ENCODE peak calls at places on chromosomes 4 and X, in seven cellular contexts. I is H1, Y is K562, F is sigmoid colon, P is breast epithelium, L is transverse colon, K is endothelial cell of umbilical vein. M is an unnamed sample.

GRCh38 chr4:146407669-146408084 is 114.1 kb downstream of the SLC10A7 start:
- DNase-seq in Y (peak; percentile 66), K (peak; percentile 99), F (no peak), P (no peak), I (no peak), L (no peak), M (no peak)

GRCh38 chr4:2241003-2241402 is 918 bp downstream of the HAUS3 start:
- DNase-seq in Y (no peak), F (no peak), P (no peak), L (no peak), I (no peak), K (no peak), M (no peak)

GRCh38 chr4:15294202-15294601 is 133.6 kb upstream of the C1QTNF7 start:
- DNase-seq in F (no peak), I (no peak), L (no peak), Y (no peak), K (no peak), P (no peak), M (no peak)

GRCh38 chrX:111719426-111720210 is 38.6 kb downstream of the ALG13 start:
- DNase-seq in P (no peak), Y (no peak), L (no peak), I (no peak), F (no peak), K (peak; percentile 1), M (no peak)

GRCh38 chr4:2289311-2289954 is 27.5 kb upstream of the MXD4 start:
- DNase-seq in F (peak; percentile 55), L (no peak), P (no peak), I (no peak), K (no peak), Y (no peak), M (no peak)

GRCh38 chr4:1195109-1195671 is 22.8 kb upstream of the SPON2 start:
- DNase-seq in P (peak; percentile 13), Y (no peak), I (peak; percentile 41), K (no peak), F (peak; percentile 74), L (no peak), M (no peak)

GRCh38 chrX:119809185-119809666 is 17.8 kb upstream of the RPL39 start:
- DNase-seq in F (no peak), I (no peak), L (no peak), P (no peak), K (peak; percentile 5), Y (peak; percentile 76), M (no peak)

GRCh38 chrX:110407910-110408545 is 49.4 kb downstream of the RTL9 start:
- DNase-seq in L (peak; percentile 28), K (peak; percentile 29), I (peak; percentile 62), P (peak; percentile 27), F (no peak), Y (peak; percentile 63), M (no peak)

GRCh38 chrX:4572652-4573051 is 859.2 kb upstream of the PRKX start:
- DNase-seq in L (no peak), F (no peak), P (no peak), I (no peak), K (no peak), Y (no peak), M (no peak)

GRCh38 chr4:81164623-81165416 is 50.2 kb downstream of the PRKG2 start:
- DNase-seq in P (no peak), L (peak; percentile 43), K (no peak), Y (no peak), F (no peak), I (no peak), M (no peak)

GRCh38 chr4:179977378-179977777 is 2265.8 kb upstream of the TENM3 start:
- DNase-seq in K (no peak), Y (no peak), L (no peak), P (no peak), I (no peak), F (no peak), M (no peak)

GRCh38 chrX:132692526-132692925 is 203.7 kb upstream of the MBNL3 start:
- DNase-seq in I (no peak), P (no peak), L (no peak), K (no peak), Y (no peak), F (no peak), M (no peak)

GRCh38 chr4:30789219-30789671 is 69.1 kb downstream of the PCDH7 start:
- DNase-seq in F (no peak), K (peak; percentile 45), Y (no peak), I (no peak), L (no peak), P (no peak), M (no peak)

GRCh38 chr4:168815373-168816345 is 194.4 kb downstream of the CBR4 start:
- DNase-seq in I (no peak), K (peak; percentile 75), L (no peak), P (no peak), Y (no peak), F (peak; percentile 70), M (no peak)

GRCh38 chr4:150244600-150244999 is 166.4 kb downstream of the DCLK2 start:
- DNase-seq in L (no peak), F (no peak), Y (no peak), K (no peak), P (no peak), I (no peak), M (no peak)

GRCh38 chr4:167028976-167029375 is 205.3 kb downstream of the SPOCK3 start:
- DNase-seq in F (no peak), I (no peak), P (no peak), K (no peak), Y (no peak), L (no peak), M (no peak)

GRCh38 chr4:129358571-129358970 is 262.6 kb downstream of the C4orf33 start:
- DNase-seq in P (no peak), I (no peak), Y (no peak), K (peak; percentile 57), F (no peak), L (no peak), M (no peak)

GRCh38 chr4:107036602-107037151 is 564 bp upstream of the DKK2 start:
- DNase-seq in F (peak; percentile 60), Y (no peak), K (peak; percentile 6), P (no peak), I (no peak), L (no peak), M (no peak)

GRCh38 chrX:118596428-118596827 is 100.8 kb downstream of the DOCK11 start:
- DNase-seq in Y (no peak), K (no peak), F (no peak), L (no peak), P (no peak), I (no peak), M (no peak)
- H3K27ac ChIP-seq in Y (no peak overlapping the region), K (no peak overlapping the region), F (peak overlapping the region; percentile 25), L (peak overlapping the region; percentile 21), P (no peak overlapping the region), I (no peak overlapping the region), M (no peak overlapping the region)

DNA sequence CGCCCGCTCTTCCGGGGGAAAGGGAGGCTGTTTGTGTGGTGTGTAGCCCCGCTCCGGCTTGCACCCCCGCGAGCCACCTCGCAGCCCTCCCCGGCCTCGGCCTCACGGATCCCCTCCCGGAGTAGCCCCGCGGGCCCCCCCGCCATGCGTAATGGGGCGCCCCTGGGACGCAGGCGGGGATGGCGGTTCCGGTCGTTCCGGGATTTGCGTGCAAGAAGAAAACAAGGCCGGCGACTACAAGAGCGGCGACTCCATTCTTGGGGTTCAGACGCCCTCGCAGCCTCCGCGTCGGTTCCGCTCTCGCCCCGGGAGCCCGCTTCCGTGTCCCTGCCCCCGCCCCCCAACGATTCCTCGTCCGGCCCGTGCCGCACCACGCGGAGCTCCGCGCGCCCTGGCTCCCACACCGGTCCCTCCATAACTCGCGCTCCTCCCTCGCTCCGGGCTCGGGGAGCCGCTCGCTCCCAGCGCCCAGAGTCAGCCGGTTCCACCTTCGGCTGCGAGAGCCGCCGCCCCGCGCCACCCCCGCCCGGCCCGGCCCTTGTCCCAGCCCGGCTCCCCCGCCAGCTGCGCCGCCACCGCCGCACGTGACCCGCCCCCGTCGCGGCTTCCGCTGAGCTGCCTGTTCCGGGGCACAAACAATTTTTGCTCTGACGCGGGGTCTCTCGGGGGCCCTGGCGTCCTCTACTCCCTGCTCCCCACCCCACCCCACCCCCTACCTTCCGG is 78.7 kb upstream of the BCOR start:
- DNase-seq in F (peak; percentile 86), P (no peak), K (peak; percentile 14), I (peak; percentile 56), Y (peak; percentile 78), L (peak; percentile 78), M (no peak)
- TF ChIP-seq POLR2AphosphoS5 in F (no peak), P (no peak), K (peak; percentile 20), I (no peak), Y (peak; percentile 44), L (no peak), M (no peak)

DNA sequence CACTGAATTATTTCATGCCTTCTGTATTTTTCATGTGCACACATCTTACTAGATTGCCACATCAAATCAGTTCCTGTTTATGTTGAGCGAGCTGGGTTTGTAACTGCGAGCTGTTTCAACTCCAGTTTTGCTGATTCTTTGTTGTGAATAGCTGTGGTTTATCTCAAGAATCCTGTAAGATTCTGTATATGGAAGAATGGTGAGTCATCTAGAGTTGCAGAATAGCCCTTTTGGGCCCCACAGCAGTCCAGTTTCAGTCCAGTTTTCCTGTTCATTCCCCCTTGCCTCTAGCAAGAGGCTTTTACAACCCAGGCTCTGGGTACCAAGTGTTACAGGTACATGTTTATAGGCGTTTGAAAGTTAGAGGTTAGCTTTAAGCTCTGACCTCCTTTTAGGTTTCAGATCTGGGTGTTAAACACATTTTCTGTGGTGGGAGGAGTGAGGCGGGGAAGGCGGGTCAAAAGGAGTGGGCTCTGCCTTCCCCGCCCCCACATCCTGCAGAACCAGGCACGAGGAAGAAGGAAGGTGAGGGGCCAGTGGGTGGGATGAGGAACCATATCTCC is 32.7 kb downstream of the TBC1D14 start:
- DNase-seq in P (no peak), F (no peak), K (peak; percentile 79), Y (peak; percentile 73), I (no peak), L (no peak), M (peak; percentile 18)
- H3K27ac ChIP-seq in P (peak overlapping the region; percentile 75), F (peak overlapping the region; percentile 62), K (no peak overlapping the region), Y (peak overlapping the region; percentile 73), I (no peak overlapping the region), L (peak overlapping the region; percentile 88), M (peak overlapping the region; percentile 57)

GRCh38 chr4:95093460-95093859 is 335.7 kb downstream of the BMPR1B start:
- DNase-seq in P (no peak), F (no peak), Y (no peak), I (no peak), L (no peak), K (no peak), M (no peak)

GRCh38 chr4:95091272-95091671 is 333.5 kb downstream of the BMPR1B start:
- DNase-seq in I (no peak), F (no peak), L (no peak), P (no peak), Y (no peak), K (no peak), M (no peak)

GRCh38 chr4:95092762-95093161 is 335.0 kb downstream of the BMPR1B start:
- DNase-seq in I (no peak), F (no peak), K (peak; percentile 42), L (no peak), Y (no peak), P (no peak), M (no peak)

GRCh38 chr4:95095352-95095974 is 337.7 kb downstream of the BMPR1B start:
- DNase-seq in P (no peak), F (no peak), I (no peak), Y (peak; percentile 9), K (peak; percentile 58), L (no peak), M (peak; percentile 24)

GRCh38 chr4:95093936-95094929 is 336.5 kb downstream of the BMPR1B start:
- DNase-seq in L (no peak), I (no peak), P (no peak), K (no peak), Y (no peak), F (no peak), M (no peak)
- TF ChIP-seq POLR2AphosphoS5 in L (no peak), I (no peak), P (no peak), K (no peak), Y (no peak), F (no peak), M (no peak)